ENCODE peak calls at places on chromosomes 2 and 18, in seven cellular contexts. D, P, Q, G, O, N and F are unnamed samples.
A peak's percentile ranks its signal among the peaks of the same experiment; 100 is the strongest.

GRCh38 chr2:128315122-128315828 is 3.4 kb downstream of the HS6ST1 start:
- DNase-seq in D (no peak), P (no peak), Q (no peak), G (peak; percentile 5), O (no peak), N (peak; percentile 41), F (no peak)

GRCh38 chr2:25332571-25332970 is 9.2 kb downstream of the DNMT3A start:
- DNase-seq in D (no peak), P (no peak), Q (no peak), G (no peak), O (no peak), N (no peak), F (no peak)

GRCh38 chr18:76980663-76981387 is 151.8 kb downstream of the MBP start:
- DNase-seq in D (no peak), P (no peak), Q (no peak), G (no peak), O (no peak), N (no peak), F (peak; percentile 72)

GRCh38 chr2:140975237-140975636 is 1155.6 kb downstream of the LRP1B start:
- DNase-seq in D (no peak), P (no peak), Q (no peak), G (no peak), O (no peak), N (no peak), F (no peak)

GRCh38 chr2:169146220-169146619 is 76.9 kb downstream of the DHRS9 start:
- DNase-seq in D (no peak), P (no peak), Q (no peak), G (no peak), O (no peak), N (no peak), F (no peak)

GRCh38 chr2:121155502-121156056 is 129.4 kb downstream of the TFCP2L1 start:
- DNase-seq in D (no peak), P (no peak), Q (no peak), G (peak; percentile 41), O (no peak), N (peak; percentile 89), F (no peak)

GRCh38 chr2:10043906-10044601 is 704 bp downstream of the KLF11 start:
- DNase-seq in D (peak; percentile 93), P (peak; percentile 79), Q (peak; percentile 66), G (peak; percentile 98), O (peak; percentile 93), N (peak; percentile 99), F (no peak)

GRCh38 chr2:8465560-8465959 is 216.3 kb upstream of the ID2 start:
- DNase-seq in D (no peak), P (no peak), Q (no peak), G (no peak), O (no peak), N (no peak), F (no peak)

GRCh38 chr2:152166633-152167032 is 8.9 kb downstream of the STAM2 start:
- DNase-seq in D (no peak), P (no peak), Q (no peak), G (no peak), O (no peak), N (no peak), F (no peak)

GRCh38 chr2:199692489-199692888 is 158.5 kb downstream of the FTCDNL1 start:
- DNase-seq in D (no peak), P (no peak), Q (no peak), G (peak; percentile 25), O (no peak), N (no peak), F (no peak)

GRCh38 chr2:191821078-191821477 is 25.8 kb downstream of the CAVIN2 start:
- DNase-seq in D (no peak), P (no peak), Q (no peak), G (no peak), O (no peak), N (no peak), F (no peak)

GRCh38 chr18:41170346-41170745 is 784.7 kb upstream of the PIK3C3 start:
- DNase-seq in D (no peak), P (no peak), Q (no peak), G (no peak), O (no peak), N (no peak), F (no peak)

GRCh38 chr2:188096910-188097309 is 194.8 kb upstream of the GULP1 start:
- DNase-seq in D (no peak), P (no peak), Q (no peak), G (no peak), O (no peak), N (no peak), F (no peak)

GRCh38 chr2:54947121-54947520 is 103.1 kb downstream of the RTN4 start:
- DNase-seq in D (no peak), P (no peak), Q (no peak), G (no peak), O (no peak), N (no peak), F (no peak)

GRCh38 chr2:202771741-202772470 is 99.7 kb downstream of the ICA1L start:
- DNase-seq in D (no peak), P (no peak), Q (peak; percentile 18), G (no peak), O (no peak), N (no peak), F (no peak)

GRCh38 chr2:239344857-239345216 is 56.0 kb downstream of the HDAC4 start:
- DNase-seq in D (no peak), P (no peak), Q (no peak), G (no peak), O (no peak), N (peak; percentile 65), F (peak; percentile 82)

GRCh38 chr2:226638576-226638975 is 161.0 kb downstream of the IRS1 start:
- DNase-seq in D (no peak), P (no peak), Q (peak; percentile 62), G (no peak), O (no peak), N (no peak), F (no peak)

GRCh38 chr18:49490246-49490762 is 3.3 kb upstream of the C18orf32 start:
- DNase-seq in D (no peak), P (no peak), Q (no peak), G (no peak), O (no peak), N (no peak), F (no peak)

GRCh38 chr18:48815581-48816324 is 135.0 kb downstream of the SMAD7 start:
- DNase-seq in D (no peak), P (no peak), Q (no peak), G (no peak), O (peak; percentile 15), N (peak; percentile 5), F (peak; percentile 52)

DNA sequence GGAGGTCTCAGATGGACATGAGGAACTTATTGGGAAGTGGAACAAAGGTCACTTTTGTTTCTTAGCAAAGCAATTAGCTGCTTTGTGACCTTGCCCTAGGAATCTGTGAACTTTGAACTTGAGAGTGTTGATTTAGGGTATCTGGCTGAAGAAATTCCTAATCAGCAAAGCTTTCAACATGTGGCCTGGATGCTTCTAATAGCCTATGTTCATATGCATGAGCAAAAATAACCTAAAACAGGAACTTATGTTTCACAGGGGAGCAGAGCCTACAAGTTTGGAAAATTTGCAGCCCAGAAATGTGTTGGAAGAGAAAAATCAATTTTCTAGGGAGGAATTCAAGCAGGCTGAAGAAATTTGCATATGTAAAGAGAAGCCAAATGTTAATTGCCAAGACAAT is 405.8 kb upstream of the SALL3 start:
- DNase-seq in D (no peak), P (no peak), Q (no peak), G (no peak), O (no peak), N (no peak), F (no peak)
- H3K9me3 ChIP-seq in D (peaks cover 2% of the 10 kb centered on the region), P (no peaks in the 10 kb centered on the region), Q (peaks cover 56% of the 10 kb centered on the region), G (no peaks in the 10 kb centered on the region), O (peaks cover 5% of the 10 kb centered on the region), N (peaks cover 8% of the 10 kb centered on the region), F (no peaks in the 10 kb centered on the region)

GRCh38 chr2:13751955-13752354 is 880.6 kb upstream of the LRATD1 start:
- DNase-seq in D (no peak), P (no peak), Q (no peak), G (no peak), O (no peak), N (no peak), F (no peak)
- H3K9me3 ChIP-seq in D (no peaks in the 10 kb centered on the region), P (peaks cover 3% of the 10 kb centered on the region), Q (no peaks in the 10 kb centered on the region), G (no peaks in the 10 kb centered on the region), O (no peaks in the 10 kb centered on the region), N (no peaks in the 10 kb centered on the region), F (no peaks in the 10 kb centered on the region)

GRCh38 chr2:2875296-2875695 is 502.3 kb downstream of the EIPR1 start:
- DNase-seq in D (no peak), P (no peak), Q (no peak), G (no peak), O (no peak), N (no peak), F (no peak)
- H3K9me3 ChIP-seq in D (no peaks in the 10 kb centered on the region), P (no peaks in the 10 kb centered on the region), Q (peaks cover 81% of the 10 kb centered on the region), G (no peaks in the 10 kb centered on the region), O (no peaks in the 10 kb centered on the region), N (no peaks in the 10 kb centered on the region), F (no peaks in the 10 kb centered on the region)

GRCh38 chr2:27573452-27573851 is 9.4 kb upstream of the ZNF512 start:
- DNase-seq in D (no peak), P (no peak), Q (peak; percentile 93), G (no peak), O (no peak), N (no peak), F (no peak)
- H3K9me3 ChIP-seq in D (peaks cover 9% of the 10 kb centered on the region), P (peaks cover 69% of the 10 kb centered on the region), Q (no peaks in the 10 kb centered on the region), G (peaks cover 17% of the 10 kb centered on the region), O (peaks cover 3% of the 10 kb centered on the region), N (peaks cover 44% of the 10 kb centered on the region), F (peaks cover 4% of the 10 kb centered on the region)

GRCh38 chr18:10499230-10499629 is 26.6 kb upstream of the NAPG start:
- DNase-seq in D (no peak), P (no peak), Q (no peak), G (no peak), O (no peak), N (no peak), F (no peak)

GRCh38 chr18:10500038-10500437 is 25.8 kb upstream of the NAPG start:
- DNase-seq in D (no peak), P (no peak), Q (no peak), G (no peak), O (no peak), N (no peak), F (no peak)

GRCh38 chr18:10508546-10508945 is 17.3 kb upstream of the NAPG start:
- DNase-seq in D (no peak), P (no peak), Q (no peak), G (no peak), O (no peak), N (no peak), F (no peak)

DNA sequence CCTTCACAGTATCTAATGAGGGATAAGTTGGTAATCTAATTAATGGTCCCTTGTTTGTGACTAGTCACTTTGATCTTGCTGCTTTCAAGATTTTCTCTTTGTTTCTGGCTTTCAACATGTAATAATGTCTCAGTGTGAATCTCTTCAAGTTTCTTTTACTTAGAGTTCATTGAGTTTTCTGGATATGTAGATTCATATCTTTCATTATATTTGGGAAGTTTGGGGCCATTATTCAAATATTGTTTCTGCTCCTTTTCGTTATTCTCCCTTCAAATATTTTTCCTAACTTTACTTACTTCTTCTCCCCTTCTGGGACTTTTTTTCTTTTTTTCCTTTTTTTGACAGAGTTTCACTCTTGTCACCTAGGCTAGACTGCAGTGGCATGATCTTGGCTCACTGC is 21.1 kb upstream of the NAPG start:
- DNase-seq in D (no peak), P (no peak), Q (no peak), G (no peak), O (no peak), N (no peak), F (no peak)
- H3K9me3 ChIP-seq in D (peaks cover 17% of the 10 kb centered on the region), P (peaks cover 12% of the 10 kb centered on the region), Q (peaks cover 20% of the 10 kb centered on the region), G (peaks cover 6% of the 10 kb centered on the region), O (peaks cover 12% of the 10 kb centered on the region), N (peaks cover 23% of the 10 kb centered on the region), F (peaks cover 10% of the 10 kb centered on the region)